ENCODE peak calls at places on chromosomes 7 and 10, in seven cellular contexts. B is NCI-H226; F is NCI-H2171; O is T-helper 1 cell; M is stomach; S is activated gamma-delta T cell treated with anti-CD3 and anti-CD28 coated beads, Interleukin-2, amount 50 U/mL, for 16 hours; G is hepatocyte. E is an unnamed sample.

GRCh38 chr7:132730126-132730525 is 153.9 kb upstream of the PLXNA4 start:
- DNase-seq in G (no peak), F (no peak), B (no peak), O (no peak), S (no peak), M (no peak), E (no peak)

GRCh38 chr7:106126170-106126938 is 14.2 kb upstream of the SYPL1 start:
- DNase-seq in M (peak), G (no peak), B (peak), F (no peak), S (peak), O (no peak), E (no peak)

GRCh38 chr10:30413996-30414576 is 19.9 kb upstream of the MAP3K8 start:
- DNase-seq in M (no peak), O (no peak), F (no peak), S (no peak), G (peak), B (peak), E (no peak)

GRCh38 chr7:40979296-40979695 is 723.6 kb downstream of the INHBA start:
- DNase-seq in S (no peak), G (no peak), O (no peak), M (no peak), B (no peak), F (no peak), E (no peak)

GRCh38 chr7:94832051-94832450 is 75.3 kb upstream of the PPP1R9A start:
- DNase-seq in M (no peak), O (no peak), G (no peak), B (no peak), F (no peak), S (no peak), E (no peak)

GRCh38 chr7:156892821-156893706 is at the start of gene LMBR1:
- DNase-seq in G (peak), O (peak), M (peak), F (peak), B (peak), S (peak), E (peak)

GRCh38 chr7:45174966-45175765 is 17.6 kb downstream of the RAMP3 start:
- DNase-seq in G (no peak), S (no peak), M (no peak), B (no peak), F (no peak), O (no peak), E (peak)

GRCh38 chr10:33422779-33423520 is 88.5 kb upstream of the NRP1 start:
- DNase-seq in M (no peak), F (no peak), B (no peak), O (no peak), S (no peak), G (no peak), E (no peak)

GRCh38 chr7:95955748-95956147 is 183.4 kb downstream of the DYNC1I1 start:
- DNase-seq in B (no peak), S (no peak), F (no peak), O (no peak), G (no peak), M (no peak), E (no peak)

GRCh38 chr10:43214071-43214955 is 52.6 kb downstream of the RASGEF1A start:
- DNase-seq in M (no peak), S (no peak), O (no peak), B (no peak), F (no peak), G (no peak), E (no peak)

GRCh38 chr7:1638113-1638726 is 31.9 kb upstream of the ELFN1 start:
- DNase-seq in B (no peak), O (no peak), S (no peak), F (peak), M (no peak), G (no peak), E (no peak)

GRCh38 chr10:90028312-90028711 is 326.9 kb downstream of the KIF20B start:
- DNase-seq in O (no peak), F (no peak), B (no peak), S (no peak), M (no peak), G (no peak), E (no peak)

GRCh38 chr10:119211176-119211575 is 3.8 kb downstream of the GRK5 start:
- DNase-seq in M (no peak), O (no peak), B (no peak), S (no peak), F (no peak), G (no peak), E (no peak)

GRCh38 chr7:17147409-17147808 is 151.0 kb upstream of the AHR start:
- DNase-seq in B (no peak), G (no peak), M (no peak), F (no peak), S (no peak), O (no peak), E (no peak)

E was measured in Caco-2.